ENCODE peak calls at places on chromosomes 12 and 14, in six cellular contexts. V is AG10803, I is body of pancreas, A is GM23338, T is cardiac muscle cell, Z is psoas muscle. X is an unnamed sample.
A peak's percentile ranks its signal among the peaks of the same experiment; 100 is the strongest.

GRCh38 chr12:61891632-61892031 is 368.6 kb upstream of the USP15 start:
- DNase-seq in I (no peak), V (no peak), A (no peak), T (no peak), Z (no peak), X (peak; percentile 15)

GRCh38 chr14:45426685-45427282 is 173.8 kb upstream of the MIS18BP1 start:
- DNase-seq in A (peak; percentile 93), T (peak; percentile 67), V (peak; percentile 25), I (peak; percentile 20), Z (no peak), X (peak; percentile 65)

GRCh38 chr14:67748312-67748711 is 46.6 kb downstream of the RDH12 start:
- DNase-seq in V (no peak), A (no peak), T (no peak), I (no peak), Z (no peak), X (no peak)

GRCh38 chr14:74508292-74508731 is 14.7 kb downstream of the ISCA2 start:
- DNase-seq in A (peak; percentile 90), Z (no peak), T (peak; percentile 55), V (no peak), I (no peak), X (peak; percentile 72)

GRCh38 chr12:87596636-87597035 is 432.6 kb downstream of the C12orf50 start:
- DNase-seq in A (no peak), I (no peak), V (no peak), Z (no peak), T (no peak), X (peak; percentile 73)

GRCh38 chr12:120654656-120655055 is 14.2 kb downstream of the CABP1 start:
- DNase-seq in I (no peak), A (no peak), V (no peak), Z (peak; percentile 49), T (peak; percentile 56), X (no peak)

GRCh38 chr12:77540097-77540496 is 290.6 kb upstream of the NAV3 start:
- DNase-seq in V (no peak), Z (no peak), A (no peak), T (no peak), I (no peak), X (no peak)

GRCh38 chr14:33774161-33774560 is 176.7 kb downstream of the EGLN3 start:
- DNase-seq in A (no peak), T (no peak), Z (no peak), V (no peak), I (no peak), X (no peak)

GRCh38 chr14:41825622-41826021 is 218.9 kb downstream of the LRFN5 start:
- DNase-seq in Z (no peak), A (no peak), I (no peak), T (no peak), V (no peak), X (no peak)

GRCh38 chr12:31752450-31752849 is 23.6 kb upstream of the AMN1 start:
- DNase-seq in I (peak; percentile 46), V (no peak), Z (no peak), A (peak; percentile 12), T (no peak), X (no peak)

GRCh38 chr12:31745242-31745641 is 16.4 kb upstream of the AMN1 start:
- DNase-seq in I (no peak), T (no peak), A (no peak), V (no peak), Z (no peak), X (no peak)

GRCh38 chr12:31750747-31751039 is 21.9 kb upstream of the AMN1 start:
- DNase-seq in A (no peak), V (no peak), T (no peak), Z (no peak), I (no peak), X (no peak)

DNA sequence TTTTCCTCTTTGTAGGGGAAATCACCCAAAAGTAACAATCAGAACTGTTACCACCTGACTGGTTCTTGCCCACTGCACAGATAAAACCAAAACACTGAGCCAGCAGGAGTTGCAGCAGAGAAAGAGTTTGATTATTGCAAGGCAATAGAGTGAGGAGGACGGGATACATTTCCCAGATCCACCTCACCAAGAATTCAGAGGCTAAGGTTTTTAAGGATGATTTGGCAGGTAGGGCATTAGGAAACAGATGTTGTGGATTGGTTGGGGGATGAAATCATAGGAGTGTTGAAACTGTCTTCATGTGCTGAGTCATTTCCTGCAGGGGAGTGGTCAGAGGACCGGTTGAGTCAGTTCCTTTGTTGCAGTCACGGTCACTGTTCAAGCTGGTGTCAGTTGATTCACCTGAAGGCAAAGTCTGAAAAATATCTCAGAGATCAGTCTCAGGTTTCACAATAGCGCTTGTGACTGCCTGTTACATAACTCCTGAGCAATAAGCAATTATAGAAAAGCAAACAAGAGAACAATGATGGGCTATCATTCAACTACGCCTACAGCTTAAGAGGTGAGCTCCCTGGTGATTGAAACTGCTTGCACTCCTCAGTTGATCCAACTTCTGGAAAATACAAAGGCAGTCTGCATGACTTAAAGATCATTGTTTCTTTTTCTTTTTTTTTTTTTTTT is 20.3 kb upstream of the AMN1 start:
- DNase-seq in Z (peak; percentile 35), A (peak; percentile 89), I (peak; percentile 95), V (peak; percentile 95), T (no peak), X (peak; percentile 97)
- H3K4me3 ChIP-seq in Z (no peak overlapping the region), A (no peak overlapping the region), I (no peak overlapping the region), V (no peak overlapping the region), T (no peak overlapping the region), X (no peak overlapping the region)

DNA sequence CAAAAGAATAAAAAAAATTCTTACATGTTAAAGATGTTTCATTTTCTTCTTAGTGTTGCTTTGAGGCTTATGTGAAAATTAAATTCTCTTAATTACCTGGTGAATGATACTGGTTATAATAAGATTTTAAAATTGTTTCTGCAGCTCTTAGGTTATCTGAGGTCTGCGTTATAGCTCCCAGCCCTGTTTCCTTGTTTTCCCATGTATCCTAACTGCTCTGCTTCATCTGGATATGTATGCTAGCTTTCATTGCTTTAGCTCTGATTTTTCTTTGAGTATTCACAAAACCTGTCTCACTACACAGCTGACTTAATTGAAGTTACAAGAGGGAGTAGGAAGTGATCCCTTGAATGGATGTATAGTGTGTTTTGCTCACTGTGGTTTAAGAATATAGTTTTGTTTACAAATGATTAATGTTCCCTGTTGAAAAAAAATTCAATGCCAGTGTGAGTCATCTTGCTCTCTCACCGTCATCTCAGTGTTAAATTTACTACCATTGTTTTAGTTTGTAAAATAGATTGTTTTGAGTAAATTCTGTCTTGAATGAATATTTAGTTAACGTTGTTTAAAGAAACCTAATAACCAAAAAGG is 26.8 kb downstream of the CPSF6 start:
- DNase-seq in Z (no peak), V (peak; percentile 20), A (no peak), I (no peak), T (no peak), X (peak; percentile 62)
- TF ChIP-seq CTCF in Z (no peak), V (no peak), A (no peak), I (no peak), T (no peak), X (no peak)

GRCh38 chr14:75980856-75981255 is 939 bp downstream of the TGFB3 start:
- DNase-seq in V (no peak), I (peak; percentile 59), T (no peak), Z (peak; percentile 44), A (no peak), X (no peak)
- H3K4me3 ChIP-seq in V (peak overlapping the region; percentile 60), I (no peak overlapping the region), T (no peak overlapping the region), Z (peak overlapping the region; percentile 79), A (peak overlapping the region; percentile 97), X (peak overlapping the region; percentile 68)

GRCh38 chr14:103899833-103900232 is 28.4 kb upstream of the TDRD9 start:
- DNase-seq in T (no peak), A (no peak), I (no peak), Z (no peak), V (no peak), X (no peak)

GRCh38 chr14:103898711-103899110 is 29.5 kb upstream of the TDRD9 start:
- DNase-seq in I (no peak), A (no peak), Z (no peak), T (no peak), V (no peak), X (no peak)

GRCh38 chr14:103898204-103898603 is 30.1 kb upstream of the TDRD9 start:
- DNase-seq in V (no peak), T (no peak), I (no peak), Z (no peak), A (no peak), X (no peak)

GRCh38 chr14:103897075-103897947 is 30.9 kb upstream of the TDRD9 start:
- DNase-seq in A (no peak), T (no peak), V (no peak), Z (no peak), I (peak; percentile 91), X (no peak)

GRCh38 chr14:103899316-103899715 is 28.9 kb upstream of the TDRD9 start:
- DNase-seq in A (peak; percentile 46), T (no peak), V (no peak), I (no peak), Z (no peak), X (no peak)
- TF ChIP-seq CTCF in A (peak; percentile 37), T (no peak), V (no peak), I (no peak), Z (no peak), X (no peak)

DNA sequence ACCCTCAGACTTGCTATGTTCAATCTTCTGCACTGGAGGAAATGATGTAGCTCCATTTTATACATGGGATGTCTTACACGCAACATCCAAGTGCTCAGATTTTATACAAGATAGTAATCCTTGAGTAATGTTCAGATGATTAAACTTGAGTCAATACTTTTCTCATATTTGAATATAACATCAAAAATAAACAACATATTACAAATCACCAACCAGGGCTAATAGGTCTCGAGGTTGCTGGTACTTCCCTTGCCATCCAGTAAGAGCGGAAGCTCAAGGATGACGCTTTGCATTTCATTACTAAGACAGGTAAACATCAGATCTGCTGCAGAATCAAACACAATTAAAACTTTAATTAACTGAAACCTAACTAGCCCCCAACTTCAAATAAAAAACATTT is 97.3 kb downstream of the FOXN3 start:
- DNase-seq in V (no peak), I (no peak), T (no peak), A (no peak), Z (no peak), X (no peak)
- H3K4me3 ChIP-seq in V (no peak overlapping the region), I (no peak overlapping the region), T (no peak overlapping the region), A (no peak overlapping the region), Z (no peak overlapping the region), X (no peak overlapping the region)

GRCh38 chr14:36771256-36771655 is 109.6 kb downstream of the PAX9 start:
- DNase-seq in A (no peak), V (no peak), I (no peak), T (no peak), Z (no peak), X (no peak)
- TF ChIP-seq CTCF in A (no peak), V (no peak), I (no peak), T (no peak), Z (no peak), X (no peak)

GRCh38 chr14:99273025-99273723 is 1.2 kb upstream of the BCL11B start:
- DNase-seq in Z (no peak), V (no peak), A (peak; percentile 73), I (no peak), T (peak; percentile 61), X (no peak)

GRCh38 chr14:99275222-99275584 is 3.2 kb upstream of the BCL11B start:
- DNase-seq in V (no peak), I (no peak), A (no peak), Z (no peak), T (no peak), X (no peak)

GRCh38 chr14:99274346-99275221 is 2.6 kb upstream of the BCL11B start:
- DNase-seq in I (peak; percentile 73), A (peak; percentile 96), T (peak; percentile 91), Z (peak; percentile 28), V (peak; percentile 89), X (peak; percentile 47)

GRCh38 chr14:99272669-99273024 is 650 bp upstream of the BCL11B start:
- DNase-seq in T (no peak), V (no peak), I (no peak), A (no peak), Z (no peak), X (no peak)

GRCh38 chr14:99273724-99274345 is 1.8 kb upstream of the BCL11B start:
- DNase-seq in I (no peak), Z (no peak), T (no peak), V (no peak), A (peak; percentile 42), X (no peak)
- H3K4me3 ChIP-seq in I (no peak overlapping the region), Z (peak overlapping the region; percentile 36), T (peak overlapping the region; percentile 65), V (peak overlapping the region; percentile 56), A (peak overlapping the region; percentile 79), X (peak overlapping the region; percentile 35)

X was measured in choroid plexus epithelial cell.